ENCODE peak calls at places on chromosomes 7 and 10, in seven cellular contexts. One of them, this sample, is unnamed.

GRCh38 chr10:86400705-86401587 is 34.4 kb upstream of the GRID1 start:
- DNase-seq in thoracic aorta: no peak
- DNase-seq in dorsolateral prefrontal cortex: peak; percentile 63
- DNase-seq in GM23338: peak; percentile 47
- DNase-seq in right lobe of liver: peak; percentile 76
- DNase-seq in A673: no peak
- DNase-seq in esophagus squamous epithelium: no peak
- DNase-seq in this sample: peak; percentile 46

GRCh38 chr7:33495207-33495606 is 365.8 kb downstream of the BBS9 start:
- DNase-seq in right lobe of liver: no peak
- DNase-seq in dorsolateral prefrontal cortex: no peak
- DNase-seq in thoracic aorta: no peak
- DNase-seq in GM23338: peak; percentile 47
- DNase-seq in A673: no peak
- DNase-seq in esophagus squamous epithelium: no peak
- DNase-seq in this sample: peak; percentile 53

GRCh38 chr10:83122336-83122735 is 1017.0 kb upstream of the GHITM start:
- DNase-seq in esophagus squamous epithelium: no peak
- DNase-seq in right lobe of liver: no peak
- DNase-seq in thoracic aorta: no peak
- DNase-seq in dorsolateral prefrontal cortex: no peak
- DNase-seq in GM23338: no peak
- DNase-seq in A673: no peak
- DNase-seq in this sample: peak; percentile 9

GRCh38 chr10:86017841-86018734 is 348.5 kb downstream of the GRID1 start:
- DNase-seq in esophagus squamous epithelium: no peak
- DNase-seq in right lobe of liver: no peak
- DNase-seq in thoracic aorta: no peak
- DNase-seq in dorsolateral prefrontal cortex: peak; percentile 76
- DNase-seq in GM23338: no peak
- DNase-seq in A673: no peak
- DNase-seq in this sample: no peak

GRCh38 chr10:133162910-133163856 is 3.2 kb downstream of the KNDC1 start:
- DNase-seq in dorsolateral prefrontal cortex: peak; percentile 31
- DNase-seq in A673: no peak
- DNase-seq in right lobe of liver: peak; percentile 39
- DNase-seq in esophagus squamous epithelium: no peak
- DNase-seq in GM23338: no peak
- DNase-seq in thoracic aorta: no peak
- DNase-seq in this sample: no peak

GRCh38 chr7:80124870-80125269 is 9.8 kb upstream of the GNAI1 start:
- DNase-seq in GM23338: no peak
- DNase-seq in A673: no peak
- DNase-seq in right lobe of liver: no peak
- DNase-seq in thoracic aorta: no peak
- DNase-seq in dorsolateral prefrontal cortex: no peak
- DNase-seq in esophagus squamous epithelium: no peak
- DNase-seq in this sample: no peak

GRCh38 chr7:114081606-114082425 is 163.0 kb upstream of the PPP1R3A start:
- DNase-seq in dorsolateral prefrontal cortex: no peak
- DNase-seq in GM23338: peak; percentile 70
- DNase-seq in thoracic aorta: no peak
- DNase-seq in right lobe of liver: no peak
- DNase-seq in esophagus squamous epithelium: no peak
- DNase-seq in A673: peak; percentile 71
- DNase-seq in this sample: peak; percentile 70

GRCh38 chr10:17607603-17608332 is 9.4 kb downstream of the HACD1 start:
- DNase-seq in dorsolateral prefrontal cortex: no peak
- DNase-seq in thoracic aorta: no peak
- DNase-seq in esophagus squamous epithelium: no peak
- DNase-seq in A673: peak; percentile 74
- DNase-seq in GM23338: peak; percentile 79
- DNase-seq in right lobe of liver: no peak
- DNase-seq in this sample: peak; percentile 73

GRCh38 chr10:5948999-5949759 is 28.2 kb downstream of the IL15RA start:
- DNase-seq in GM23338: peak; percentile 86
- DNase-seq in esophagus squamous epithelium: no peak
- DNase-seq in dorsolateral prefrontal cortex: peak; percentile 77
- DNase-seq in A673: peak; percentile 75
- DNase-seq in thoracic aorta: no peak
- DNase-seq in right lobe of liver: peak; percentile 74
- DNase-seq in this sample: peak; percentile 77

GRCh38 chr10:104582604-104582951 is 58.5 kb upstream of the SORCS3 start:
- DNase-seq in thoracic aorta: no peak
- DNase-seq in esophagus squamous epithelium: no peak
- DNase-seq in right lobe of liver: no peak
- DNase-seq in GM23338: no peak
- DNase-seq in A673: peak; percentile 33
- DNase-seq in dorsolateral prefrontal cortex: no peak
- DNase-seq in this sample: no peak

GRCh38 chr7:38374507-38374906 is 101.1 kb upstream of the TARP start:
- DNase-seq in dorsolateral prefrontal cortex: no peak
- DNase-seq in right lobe of liver: no peak
- DNase-seq in esophagus squamous epithelium: no peak
- DNase-seq in A673: peak; percentile 57
- DNase-seq in thoracic aorta: no peak
- DNase-seq in GM23338: peak; percentile 80
- DNase-seq in this sample: peak; percentile 63

GRCh38 chr7:35716038-35716803 is 21.3 kb upstream of the HERPUD2 start:
- DNase-seq in right lobe of liver: no peak
- DNase-seq in esophagus squamous epithelium: no peak
- DNase-seq in dorsolateral prefrontal cortex: peak; percentile 86
- DNase-seq in GM23338: no peak
- DNase-seq in A673: peak; percentile 78
- DNase-seq in thoracic aorta: no peak
- DNase-seq in this sample: no peak

GRCh38 chr7:85324145-85324799 is 137.4 kb upstream of the SEMA3D start:
- DNase-seq in dorsolateral prefrontal cortex: no peak
- DNase-seq in right lobe of liver: no peak
- DNase-seq in A673: no peak
- DNase-seq in esophagus squamous epithelium: no peak
- DNase-seq in thoracic aorta: no peak
- DNase-seq in GM23338: peak; percentile 20
- DNase-seq in this sample: no peak

DNA sequence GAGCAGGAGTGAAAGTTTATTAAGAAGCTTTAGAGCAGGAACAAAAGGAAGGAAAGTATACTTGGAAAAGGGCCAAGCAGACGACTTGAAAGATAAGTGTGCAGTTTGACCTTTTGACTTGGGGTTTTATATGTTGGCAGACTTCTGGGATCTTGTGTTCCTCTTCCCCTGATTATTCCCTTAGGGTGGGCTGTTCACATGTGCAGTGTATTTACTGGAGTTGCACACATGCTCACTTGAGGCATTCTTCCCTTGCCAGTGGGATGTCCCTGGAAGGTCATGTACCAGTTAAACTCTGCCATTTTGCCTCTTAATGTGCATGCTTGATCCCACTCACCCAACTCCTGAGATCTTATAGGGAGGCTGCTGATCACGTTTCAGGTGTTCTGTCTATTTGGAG is 23.4 kb upstream of the ARHGAP12 start:
- DNase-seq in A673: no peak
- DNase-seq in thoracic aorta: no peak
- DNase-seq in right lobe of liver: no peak
- DNase-seq in dorsolateral prefrontal cortex: no peak
- DNase-seq in esophagus squamous epithelium: no peak
- DNase-seq in GM23338: no peak
- DNase-seq in this sample: no peak
- H3K4me3 ChIP-seq in A673: no peak overlapping the region
- H3K4me3 ChIP-seq in thoracic aorta: no peak overlapping the region
- H3K4me3 ChIP-seq in right lobe of liver: no peak overlapping the region
- H3K4me3 ChIP-seq in dorsolateral prefrontal cortex: no peak overlapping the region
- H3K4me3 ChIP-seq in esophagus squamous epithelium: no peak overlapping the region
- H3K4me3 ChIP-seq in GM23338: no peak overlapping the region
- H3K4me3 ChIP-seq in this sample: no peak overlapping the region

GRCh38 chr10:95249467-95249866 is 41.3 kb downstream of the PDLIM1 start:
- DNase-seq in thoracic aorta: no peak
- DNase-seq in esophagus squamous epithelium: no peak
- DNase-seq in dorsolateral prefrontal cortex: no peak
- DNase-seq in A673: no peak
- DNase-seq in GM23338: no peak
- DNase-seq in right lobe of liver: no peak
- DNase-seq in this sample: no peak
- TF ChIP-seq CTCF in thoracic aorta: no peak
- TF ChIP-seq CTCF in esophagus squamous epithelium: no peak
- TF ChIP-seq CTCF in dorsolateral prefrontal cortex: no peak
- TF ChIP-seq CTCF in A673: no peak
- TF ChIP-seq CTCF in GM23338: no peak
- TF ChIP-seq CTCF in right lobe of liver: no peak
- TF ChIP-seq CTCF in this sample: no peak

DNA sequence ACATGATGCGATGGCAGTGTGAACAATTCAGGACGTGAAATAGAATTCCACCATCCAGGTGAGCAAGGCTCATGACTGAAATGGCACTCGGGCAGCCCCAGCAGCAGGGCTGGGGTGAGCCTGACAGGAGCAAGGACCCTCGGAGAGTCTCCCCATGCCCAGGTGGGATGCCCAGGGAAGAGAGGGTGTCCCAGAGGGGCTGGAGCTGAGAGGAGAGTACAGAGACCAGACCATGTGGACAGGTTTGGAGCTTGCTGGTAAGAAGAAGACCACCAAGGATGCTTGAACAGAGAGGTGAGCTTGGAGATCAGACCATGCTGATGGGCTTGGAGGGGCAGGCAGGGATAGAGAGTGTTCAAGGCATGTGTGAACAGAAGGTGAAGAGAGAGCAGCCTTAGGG is 83.3 kb downstream of the RAMP3 start:
- DNase-seq in A673: no peak
- DNase-seq in esophagus squamous epithelium: no peak
- DNase-seq in GM23338: no peak
- DNase-seq in right lobe of liver: no peak
- DNase-seq in thoracic aorta: no peak
- DNase-seq in dorsolateral prefrontal cortex: no peak
- DNase-seq in this sample: no peak
- H3K4me3 ChIP-seq in A673: no peak overlapping the region
- H3K4me3 ChIP-seq in esophagus squamous epithelium: no peak overlapping the region
- H3K4me3 ChIP-seq in GM23338: no peak overlapping the region
- H3K4me3 ChIP-seq in right lobe of liver: no peak overlapping the region
- H3K4me3 ChIP-seq in thoracic aorta: no peak overlapping the region
- H3K4me3 ChIP-seq in dorsolateral prefrontal cortex: no peak overlapping the region
- H3K4me3 ChIP-seq in this sample: no peak overlapping the region

DNA sequence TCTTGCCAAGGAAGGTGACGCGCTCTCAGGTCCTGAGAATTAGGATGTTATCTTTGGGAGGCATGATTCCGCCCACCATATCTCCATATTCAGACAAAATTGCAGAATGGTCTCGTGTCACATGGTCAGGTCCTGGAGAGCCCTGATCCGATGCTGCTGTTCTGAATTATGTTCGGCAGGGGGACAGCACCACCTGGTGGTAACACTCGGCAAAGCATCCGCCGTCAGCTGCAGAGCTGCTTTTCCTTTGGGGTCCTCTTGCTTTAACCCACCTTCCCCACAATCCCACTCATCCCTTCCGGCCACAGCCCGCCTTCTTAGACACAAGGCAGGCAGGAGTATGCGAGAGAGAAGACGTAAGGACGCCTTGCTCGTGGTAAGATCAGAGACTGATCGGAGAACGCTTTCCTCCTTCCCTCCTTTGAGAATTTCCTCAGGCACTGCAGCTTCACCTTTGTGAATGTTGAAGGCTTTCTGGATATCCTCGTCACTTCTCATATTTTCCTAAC is 327.8 kb upstream of the C7orf33 start:
- DNase-seq in thoracic aorta: peak; percentile 16
- DNase-seq in A673: peak; percentile 75
- DNase-seq in right lobe of liver: peak; percentile 59
- DNase-seq in dorsolateral prefrontal cortex: peak; percentile 73
- DNase-seq in GM23338: peak; percentile 89
- DNase-seq in esophagus squamous epithelium: no peak
- DNase-seq in this sample: peak; percentile 47
- TF ChIP-seq CTCF in thoracic aorta: peak; percentile 92
- TF ChIP-seq CTCF in A673: peak; percentile 98
- TF ChIP-seq CTCF in right lobe of liver: peak; percentile 78
- TF ChIP-seq CTCF in dorsolateral prefrontal cortex: peak; percentile 98
- TF ChIP-seq CTCF in GM23338: peak; percentile 96
- TF ChIP-seq CTCF in esophagus squamous epithelium: peak; percentile 93
- TF ChIP-seq CTCF in this sample: peak; percentile 92

GRCh38 chr7:105691029-105691691 is 109.9 kb upstream of the EFCAB10 start:
- DNase-seq in right lobe of liver: no peak
- DNase-seq in esophagus squamous epithelium: no peak
- DNase-seq in GM23338: no peak
- DNase-seq in dorsolateral prefrontal cortex: no peak
- DNase-seq in thoracic aorta: no peak
- DNase-seq in A673: peak; percentile 51
- DNase-seq in this sample: peak; percentile 52
- H3K4me3 ChIP-seq in right lobe of liver: peak overlapping the region; percentile 12
- H3K4me3 ChIP-seq in esophagus squamous epithelium: peak overlapping the region; percentile 30
- H3K4me3 ChIP-seq in GM23338: peak overlapping the region; percentile 59
- H3K4me3 ChIP-seq in dorsolateral prefrontal cortex: peak overlapping the region; percentile 63
- H3K4me3 ChIP-seq in thoracic aorta: peak overlapping the region; percentile 76
- H3K4me3 ChIP-seq in A673: peak overlapping the region; percentile 48
- H3K4me3 ChIP-seq in this sample: peak overlapping the region; percentile 58

DNA sequence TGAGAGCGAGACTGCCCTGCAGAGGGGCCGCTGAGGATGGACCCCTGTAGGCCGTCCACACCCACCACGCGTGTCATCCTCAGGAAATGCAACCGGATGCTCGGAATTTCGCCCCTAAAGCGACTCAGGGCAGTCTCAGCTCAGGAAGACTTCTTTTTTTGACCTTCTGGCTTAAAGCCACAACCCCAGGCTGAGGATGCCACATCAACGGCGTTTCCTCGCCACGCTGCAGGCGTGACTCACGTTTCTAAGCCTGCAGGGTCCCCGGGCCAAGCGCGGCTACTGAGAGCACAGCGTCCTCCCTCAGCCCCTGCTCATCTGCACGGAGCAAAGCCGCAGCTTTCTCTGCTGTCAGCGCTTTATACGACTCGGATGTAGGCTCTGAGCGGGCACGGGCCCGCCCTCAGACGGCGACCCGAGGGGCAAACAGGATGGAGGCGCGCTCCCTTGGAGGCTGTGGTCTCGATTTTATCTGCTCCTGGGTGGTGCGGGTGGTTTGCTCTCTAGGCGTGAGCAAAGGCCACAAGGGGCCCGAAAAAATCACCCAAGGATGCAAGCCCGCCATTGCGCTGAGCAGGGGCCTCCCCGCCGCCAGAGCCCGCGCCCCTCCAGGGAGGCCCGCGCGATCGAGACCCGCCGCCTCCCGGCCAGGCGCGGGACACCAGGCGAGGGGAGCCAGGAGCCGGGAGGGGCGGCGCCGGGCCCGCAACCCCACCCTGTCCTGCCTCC is 726 bp upstream of the INSIG1 start:
- DNase-seq in right lobe of liver: peak; percentile 67
- DNase-seq in GM23338: peak; percentile 67
- DNase-seq in dorsolateral prefrontal cortex: no peak
- DNase-seq in A673: peak; percentile 51
- DNase-seq in esophagus squamous epithelium: peak; percentile 67
- DNase-seq in thoracic aorta: peak; percentile 33
- DNase-seq in this sample: peak; percentile 86
- TF ChIP-seq CTCF in right lobe of liver: peak; percentile 66
- TF ChIP-seq CTCF in GM23338: no peak
- TF ChIP-seq CTCF in dorsolateral prefrontal cortex: peak; percentile 53
- TF ChIP-seq CTCF in A673: no peak
- TF ChIP-seq CTCF in esophagus squamous epithelium: peak; percentile 38
- TF ChIP-seq CTCF in thoracic aorta: peak; percentile 23
- TF ChIP-seq CTCF in this sample: no peak